ENCODE peak calls at places on chromosomes 13 and 19, in four cellular contexts. X, C, O and J are unnamed samples.

GRCh38 chr13:54775501-54776191 is 1747.0 kb downstream of the OLFM4 start:
- DNase-seq in O (no peak), C (no peak), X (no peak), J (no peak)

GRCh38 chr13:111976474-111977183 is 90.3 kb upstream of the SOX1 start:
- DNase-seq in C (no peak), X (no peak), O (no peak), J (no peak)

GRCh38 chr13:107799001-107799400 is 416.3 kb downstream of the LIG4 start:
- DNase-seq in X (no peak), C (peak; percentile 27), O (no peak), J (peak; percentile 35)

GRCh38 chr19:1244693-1245451 is 3.3 kb downstream of the ATP5F1D start:
- DNase-seq in C (no peak), X (no peak), O (no peak), J (no peak)

GRCh38 chr13:112058519-112058873 is 8.5 kb upstream of the SOX1 start:
- DNase-seq in C (no peak), X (no peak), O (no peak), J (no peak)

GRCh38 chr13:76795701-76796695 is 90.2 kb downstream of the KCTD12 start:
- DNase-seq in C (peak; percentile 39), X (no peak), O (no peak), J (peak; percentile 91)

GRCh38 chr13:103371271-103371670 is 305.1 kb upstream of the SLC10A2 start:
- DNase-seq in O (no peak), C (peak; percentile 65), X (no peak), J (no peak)

GRCh38 chr19:51440846-51441409 is 17.3 kb downstream of the SIGLEC8 start:
- DNase-seq in X (no peak), C (peak; percentile 9), O (no peak), J (no peak)

GRCh38 chr13:24630851-24631341 is 49.3 kb upstream of the ATP12A start:
- DNase-seq in O (no peak), C (peak; percentile 66), X (no peak), J (no peak)

GRCh38 chr19:3324405-3324856 is 42.0 kb upstream of the NFIC start:
- DNase-seq in C (no peak), X (no peak), O (no peak), J (peak; percentile 54)

GRCh38 chr19:900302-901111 is 7.2 kb downstream of the RNU6-9 start:
- DNase-seq in X (no peak), O (no peak), C (no peak), J (peak; percentile 62)

GRCh38 chr13:76692326-76692725 is 193.9 kb downstream of the KCTD12 start:
- DNase-seq in C (no peak), X (no peak), O (no peak), J (no peak)

GRCh38 chr13:66405908-66406802 is 824.0 kb downstream of the PCDH9 start:
- DNase-seq in O (no peak), C (peak; percentile 97), X (no peak), J (peak; percentile 48)

GRCh38 chr19:34173145-34173956 is 1.0 kb downstream of the LSM14A start:
- DNase-seq in C (peak; percentile 72), O (peak; percentile 8), X (no peak), J (peak; percentile 49)

GRCh38 chr19:3189702-3190469 is 4.2 kb downstream of the NCLN start:
- DNase-seq in C (no peak), O (no peak), X (no peak), J (no peak)

GRCh38 chr19:18470153-18470552 is 32.2 kb upstream of the ISYNA1 start:
- DNase-seq in C (no peak), O (no peak), X (no peak), J (peak; percentile 56)

GRCh38 chr19:55777528-55777927 is 8.6 kb downstream of the RFPL4AL1 start:
- DNase-seq in C (no peak), X (no peak), O (no peak), J (peak; percentile 31)

GRCh38 chr19:3813473-3814392 is 27.6 kb upstream of the MATK start:
- DNase-seq in O (no peak), X (no peak), C (no peak), J (no peak)

GRCh38 chr13:50584856-50585580 is 258.5 kb downstream of the DLEU7 start:
- DNase-seq in X (no peak), O (no peak), C (no peak), J (peak; percentile 75)

GRCh38 chr19:52670046-52670445 is 31.9 kb upstream of the ZNF83 start:
- DNase-seq in C (no peak), X (no peak), O (no peak), J (no peak)

GRCh38 chr13:97892717-97893116 is 60.8 kb upstream of the IPO5 start:
- DNase-seq in O (no peak), X (no peak), C (peak; percentile 38), J (no peak)

GRCh38 chr19:10640361-10640760 is 13.8 kb upstream of the ILF3 start:
- DNase-seq in C (no peak), X (no peak), O (no peak), J (no peak)

GRCh38 chr19:51407631-51408131 is 9.8 kb downstream of the SIGLEC10 start:
- DNase-seq in C (peak; percentile 54), O (no peak), X (no peak), J (peak; percentile 44)

GRCh38 chr19:39410620-39411005 is 1.9 kb upstream of the PLEKHG2 start:
- DNase-seq in O (no peak), X (no peak), C (no peak), J (no peak)

GRCh38 chr13:105144020-105144419 is 1391.4 kb downstream of the EFNB2 start:
- DNase-seq in O (no peak), C (peak; percentile 1), X (no peak), J (no peak)

GRCh38 chr13:101708115-101708514 is 255.6 kb downstream of the ITGBL1 start:
- DNase-seq in C (no peak), O (no peak), X (no peak), J (no peak)

GRCh38 chr19:37997911-37998344 is 90.9 kb downstream of the SIPA1L3 start:
- DNase-seq in C (peak; percentile 86), X (no peak), O (peak; percentile 75), J (no peak)

GRCh38 chr13:65825039-65825438 is 1405.1 kb downstream of the PCDH9 start:
- DNase-seq in C (no peak), X (no peak), O (no peak), J (no peak)

GRCh38 chr13:21117104-21117809 is 55.9 kb upstream of the LATS2 start:
- DNase-seq in C (no peak), X (no peak), O (no peak), J (peak; percentile 56)

GRCh38 chr13:61370520-61370919 is 45.1 kb downstream of the PCDH20 start:
- DNase-seq in X (no peak), O (no peak), C (no peak), J (no peak)

GRCh38 chr13:66659291-66660012 is 570.7 kb downstream of the PCDH9 start:
- DNase-seq in O (no peak), X (no peak), C (peak; percentile 76), J (peak; percentile 44)

GRCh38 chr19:54458648-54459281 is 4.8 kb downstream of the LENG9 start:
- DNase-seq in X (no peak), O (no peak), C (no peak), J (no peak)

GRCh38 chr13:42798118-42798517 is 16.7 kb downstream of the FAM216B start:
- DNase-seq in O (no peak), X (no peak), C (no peak), J (no peak)

GRCh38 chr19:14004619-14005380 is 1.3 kb downstream of the RFX1 start:
- DNase-seq in C (peak; percentile 15), O (no peak), X (no peak), J (no peak)

GRCh38 chr13:106597759-106598395 is 29.9 kb upstream of the ARGLU1 start:
- DNase-seq in X (no peak), C (no peak), O (no peak), J (no peak)